ENCODE peak calls at places on chromosomes 13 and 19, in ten cellular contexts. W is IMR-90; U is mesenchymal stem cell; N is iris pigment epithelial cell; L is cerebellar cortex; G is upper lobe of right lung; T is substantia nigra; F is EL; I is foreskin fibroblast; V is activated CD8-positive, alpha-beta T cell treated with anti-CD3 and anti-CD28 coated beads, Interleukin-2, amount 10 ng/mL, durations not matched to agents 7 days and 5 days. M is an unnamed sample.

GRCh38 chr19:14494910-14495677 is 833 bp downstream of the GIPC1 start:
- DNase-seq in W (no peak), U (no peak), N (no peak), L (no peak), G (no peak), T (no peak), F (peak), I (no peak), V (no peak), M (no peak)

GRCh38 chr13:40401911-40402776 is 264.3 kb downstream of the FOXO1 start:
- DNase-seq in W (peak), U (peak), N (peak), L (peak), G (peak), T (peak), F (peak), I (peak), V (peak), M (peak)

GRCh38 chr19:927707-928401 is 2.0 kb downstream of the ARID3A start:
- DNase-seq in W (no peak), U (peak), N (no peak), L (no peak), G (no peak), T (no peak), F (no peak), I (no peak), V (no peak), M (no peak)

GRCh38 chr19:39765091-39766076 is 13.3 kb upstream of the LEUTX start:
- DNase-seq in W (peak), U (peak), N (peak), L (peak), G (no peak), T (no peak), F (peak), I (peak), V (peak), M (peak)

GRCh38 chr19:47618771-47619170 is 9.8 kb downstream of the BICRA start:
- DNase-seq in W (peak), U (no peak), N (no peak), L (peak), G (no peak), T (peak), F (no peak), I (no peak), V (no peak), M (peak)

GRCh38 chr13:113129480-113129879 is 6.9 kb downstream of the F10 start:
- DNase-seq in W (no peak), U (no peak), N (no peak), L (no peak), G (no peak), T (no peak), F (no peak), I (no peak), V (no peak), M (no peak)

GRCh38 chr13:99331881-99332293 is 24.7 kb upstream of the GPR183 start:
- DNase-seq in W (no peak), U (no peak), N (no peak), L (no peak), G (no peak), T (no peak), F (no peak), I (no peak), V (no peak), M (no peak)

GRCh38 chr19:42088471-42089190 is 12.7 kb downstream of the ZNF574 start:
- DNase-seq in W (peak), U (peak), N (peak), L (no peak), G (no peak), T (no peak), F (peak), I (peak), V (no peak), M (peak)

GRCh38 chr13:49812806-49813205 is 20.3 kb upstream of the KPNA3 start:
- DNase-seq in W (no peak), U (no peak), N (no peak), L (no peak), G (no peak), T (no peak), F (no peak), I (no peak), V (no peak), M (no peak)

GRCh38 chr13:101499406-101499805 is 46.9 kb downstream of the ITGBL1 start:
- DNase-seq in W (peak), U (no peak), N (no peak), L (no peak), G (no peak), T (no peak), F (no peak), I (peak), V (no peak), M (no peak)

GRCh38 chr19:49355890-49356289 is 6.3 kb downstream of the TEAD2 start:
- DNase-seq in W (no peak), U (no peak), N (peak), L (no peak), G (peak), T (no peak), F (no peak), I (peak), V (no peak), M (peak)

GRCh38 chr13:108915095-108915633 is 285.8 kb downstream of the MYO16 start:
- DNase-seq in W (peak), U (peak), N (peak), L (no peak), G (no peak), T (no peak), F (peak), I (peak), V (no peak), M (peak)

GRCh38 chr13:24802074-24802473 is 38.1 kb downstream of the RNF17 start:
- DNase-seq in W (no peak), U (peak), N (peak), L (no peak), G (no peak), T (no peak), F (peak), I (no peak), V (no peak), M (peak)

GRCh38 chr19:42291437-42291815 is 10.5 kb upstream of the PRR19 start:
- DNase-seq in W (no peak), U (no peak), N (no peak), L (no peak), G (no peak), T (no peak), F (no peak), I (no peak), V (no peak), M (no peak)

GRCh38 chr19:21608571-21608970 is 103.2 kb downstream of the ZNF429 start:
- DNase-seq in W (no peak), U (no peak), N (no peak), L (no peak), G (no peak), T (no peak), F (no peak), I (no peak), V (no peak), M (no peak)

GRCh38 chr19:19262190-19263057 is 10.7 kb downstream of the TM6SF2 start:
- DNase-seq in W (no peak), U (no peak), N (no peak), L (no peak), G (peak), T (no peak), F (no peak), I (no peak), V (no peak), M (no peak)

GRCh38 chr19:38898788-38899446 is 501 bp downstream of the SIRT2 start:
- DNase-seq in W (peak), U (peak), N (no peak), L (peak), G (no peak), T (no peak), F (peak), I (peak), V (peak), M (peak)

M was measured in choroid plexus epithelial cell.